ENCODE peak calls at places on chromosomes 11 and 22, in four cellular contexts. M is K562, B is IMR-90, U is keratinocyte. L is an unnamed sample. For H3K9me1, the result is how much of the 10 kb centered on the place peaks cover.

GRCh38 chr22:29683536-29683935 is 36.3 kb upstream of the CABP7 start:
- DNase-seq in U (no peak), B (no peak), M (no peak), L (no peak)

GRCh38 chr22:37601540-37602442 is 6.8 kb upstream of the GGA1 start:
- DNase-seq in U (no peak), M (peak), B (peak), L (peak)

GRCh38 chr22:23457586-23457985 is 122.5 kb downstream of the IGLL1 start:
- DNase-seq in M (peak), B (no peak), U (no peak), L (no peak)

GRCh38 chr11:47399860-47400812 is 8.3 kb upstream of the SLC39A13 start:
- DNase-seq in M (peak), B (no peak), U (no peak), L (no peak)

GRCh38 chr22:37802310-37803194 is 5.2 kb upstream of the GCAT start:
- DNase-seq in B (peak), M (peak), U (no peak), L (peak)

GRCh38 chr11:96524475-96524874 is 134.7 kb downstream of the JRKL start:
- DNase-seq in M (no peak), U (no peak), B (peak), L (no peak)

GRCh38 chr22:36762687-36763260 is 13.1 kb downstream of the IFT27 start:
- DNase-seq in M (no peak), U (no peak), B (peak), L (no peak)

GRCh38 chr11:77596626-77597025 is 6.9 kb downstream of the AQP11 start:
- DNase-seq in M (no peak), U (no peak), B (peak), L (no peak)

GRCh38 chr22:23684561-23685031 is 6.2 kb upstream of the RGL4 start:
- DNase-seq in U (no peak), M (peak), B (peak), L (no peak)

GRCh38 chr11:125433454-125434121 is 62.5 kb downstream of the FEZ1 start:
- DNase-seq in U (no peak), B (peak), M (peak), L (peak)

GRCh38 chr11:47915407-47916137 is 64.8 kb upstream of the PTPRJ start:
- DNase-seq in U (no peak), M (no peak), B (no peak), L (peak)

GRCh38 chr22:35921777-35922176 is 106.8 kb downstream of the RBFOX2 start:
- DNase-seq in B (peak), U (peak), M (peak), L (peak)

GRCh38 chr11:31340903-31341572 is 28.5 kb downstream of the DCDC1 start:
- DNase-seq in M (peak), B (peak), U (no peak), L (peak)

GRCh38 chr11:126969865-126970479 is 30.6 kb downstream of the KIRREL3 start:
- DNase-seq in B (peak), M (peak), U (no peak), L (no peak)

GRCh38 chr22:39206491-39206890 is 38.3 kb downstream of the PDGFB start:
- DNase-seq in M (no peak), U (no peak), B (no peak), L (no peak)

GRCh38 chr22:18029686-18030267 is 5.4 kb upstream of the MICAL3 start:
- DNase-seq in B (no peak), M (no peak), U (no peak), L (no peak)

GRCh38 chr11:71443736-71444410 is 4.3 kb downstream of the DHCR7 start:
- DNase-seq in U (no peak), M (no peak), B (no peak), L (no peak)

GRCh38 chr11:134145715-134146114 is 76.8 kb downstream of the JAM3 start:
- DNase-seq in M (no peak), B (no peak), U (no peak), L (no peak)

GRCh38 chr22:45884201-45885067 is 92.5 kb downstream of the WNT7B start:
- DNase-seq in U (no peak), M (no peak), B (no peak), L (no peak)

DNA sequence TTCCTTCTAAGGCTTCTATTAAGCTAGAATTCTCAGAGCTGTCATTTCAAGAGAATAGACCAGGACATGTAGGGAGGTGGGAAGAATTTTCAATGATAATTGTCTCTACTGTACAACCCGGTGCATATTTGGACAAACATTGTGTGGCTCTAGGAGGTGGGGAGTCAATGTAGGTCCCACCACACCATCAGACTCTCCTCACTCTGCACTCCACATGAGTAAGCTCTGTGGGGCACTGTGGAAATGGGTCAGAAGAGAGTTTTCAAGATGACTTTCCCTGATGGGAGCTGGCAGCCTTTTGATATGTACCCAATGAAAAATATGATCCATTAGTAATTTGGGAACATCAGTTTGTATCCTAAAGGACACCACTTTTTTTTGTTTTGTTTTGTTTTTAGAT is 33.2 kb downstream of the OR2AG2 start:
- DNase-seq in U (no peak), M (no peak), B (no peak), L (no peak)
- H3K9me1 ChIP-seq in U (under half), M (under half), B (under half), L (under half)

GRCh38 chr11:37613031-37613430 is 1015.0 kb upstream of the RAG2 start:
- DNase-seq in M (no peak), B (no peak), U (no peak), L (no peak)

GRCh38 chr11:37616291-37616690 is 1018.3 kb upstream of the RAG2 start:
- DNase-seq in M (no peak), U (no peak), B (no peak), L (no peak)
- H3K9me1 ChIP-seq in M (under half), U (under half), B (under half), L (under half)

DNA sequence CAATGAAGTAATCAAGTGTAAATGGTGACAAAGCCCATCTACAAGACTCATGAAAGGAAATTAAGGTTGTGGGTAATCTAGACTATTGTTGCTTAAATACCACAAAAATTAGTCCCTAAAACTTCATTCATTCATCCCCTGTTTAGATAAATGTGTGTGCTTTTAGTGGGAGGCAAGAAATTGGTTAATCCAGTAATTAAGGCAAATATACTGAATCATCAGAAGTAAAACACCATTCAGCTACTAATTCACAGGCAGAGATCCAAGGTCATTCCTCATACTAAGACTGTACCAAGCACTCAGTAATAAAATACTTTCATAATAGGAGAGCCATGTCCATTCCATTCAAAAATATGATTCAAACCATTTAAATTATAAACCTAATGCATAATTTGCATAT is 21.1 kb downstream of the LGR4 start:
- DNase-seq in B (no peak), M (no peak), U (no peak), L (no peak)
- H3K9me1 ChIP-seq in B (under half), M (under half), U (under half), L (under half)

GRCh38 chr11:44351898-44352498 is 42.1 kb upstream of the ALX4 start:
- DNase-seq in M (peak), B (no peak), U (no peak), L (no peak)
- H3K9me1 ChIP-seq in M (under half), B (under half), U (under half), L (under half)

DNA sequence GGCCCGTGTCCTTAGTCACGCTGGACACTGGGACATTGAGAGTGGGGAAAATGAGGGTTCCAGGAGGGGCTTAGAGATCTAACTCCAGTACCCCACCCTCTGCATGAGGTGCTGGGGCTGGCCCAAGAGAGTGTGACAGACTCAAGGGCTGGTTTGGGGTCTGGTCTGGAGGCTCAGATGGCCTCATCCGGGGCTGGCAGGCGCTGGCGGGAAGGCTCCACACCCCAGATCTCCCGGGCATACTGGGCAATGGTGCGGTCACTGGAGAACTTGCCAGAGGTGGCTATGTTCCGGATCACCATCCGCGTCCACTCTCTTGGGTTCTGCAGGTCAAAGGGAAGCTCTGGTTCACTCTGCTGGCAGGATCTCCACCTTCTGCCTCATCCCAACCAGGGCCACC is 2.5 kb upstream of the RASGRP2 start:
- DNase-seq in B (no peak), U (no peak), M (no peak), L (no peak)
- H3K9me1 ChIP-seq in B (under half), U (under half), M (under half), L (under half)

DNA sequence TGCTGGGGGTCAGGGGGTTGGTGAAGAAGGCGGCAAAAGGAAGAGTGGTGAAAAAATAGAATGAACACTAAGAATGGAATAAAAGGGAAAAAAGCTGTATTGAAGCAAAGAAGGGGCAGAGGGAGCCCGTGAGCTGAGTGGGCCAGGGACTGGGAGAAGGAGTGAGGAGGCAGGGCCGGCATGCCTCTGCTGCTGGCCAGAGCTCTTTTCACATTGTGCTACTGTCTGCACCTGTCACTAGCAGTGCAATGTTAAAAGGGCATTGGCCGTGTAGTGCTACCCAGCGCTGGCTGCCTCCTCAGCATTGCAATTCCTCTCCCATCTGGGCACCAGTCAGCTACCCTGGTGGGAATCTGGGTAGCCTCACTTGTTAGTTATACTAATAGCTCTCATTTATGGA is 8.7 kb downstream of the YPEL4 start:
- DNase-seq in B (no peak), M (peak), U (no peak), L (no peak)
- H3K9me1 ChIP-seq in B (under half), M (under half), U (under half), L (under half)

GRCh38 chr11:131868769-131869482 is 498.5 kb downstream of the NTM start:
- DNase-seq in B (peak), U (no peak), M (no peak), L (peak)

GRCh38 chr11:131867457-131868257 is 497.2 kb downstream of the NTM start:
- DNase-seq in M (no peak), B (peak), U (peak), L (peak)

GRCh38 chr11:131864205-131864604 is 493.8 kb downstream of the NTM start:
- DNase-seq in M (no peak), U (no peak), B (no peak), L (peak)

GRCh38 chr11:131866535-131867400 is 496.4 kb downstream of the NTM start:
- DNase-seq in M (no peak), U (no peak), B (no peak), L (no peak)

GRCh38 chr11:131865860-131866259 is 495.4 kb downstream of the NTM start:
- DNase-seq in U (no peak), M (no peak), B (no peak), L (no peak)
- H3K9me1 ChIP-seq in U (under half), M (under half), B (under half), L (under half)

GRCh38 chr11:120057595-120058581 is 80.0 kb downstream of the TRIM29 start:
- DNase-seq in B (no peak), U (peak), M (no peak), L (no peak)

GRCh38 chr11:120061036-120061760 is 76.7 kb downstream of the TRIM29 start:
- DNase-seq in M (no peak), U (no peak), B (no peak), L (no peak)

GRCh38 chr11:120060512-120060911 is 77.4 kb downstream of the TRIM29 start:
- DNase-seq in M (no peak), B (no peak), U (no peak), L (no peak)

GRCh38 chr11:120057028-120057330 is 80.9 kb downstream of the TRIM29 start:
- DNase-seq in B (no peak), U (no peak), M (no peak), L (no peak)

DNA sequence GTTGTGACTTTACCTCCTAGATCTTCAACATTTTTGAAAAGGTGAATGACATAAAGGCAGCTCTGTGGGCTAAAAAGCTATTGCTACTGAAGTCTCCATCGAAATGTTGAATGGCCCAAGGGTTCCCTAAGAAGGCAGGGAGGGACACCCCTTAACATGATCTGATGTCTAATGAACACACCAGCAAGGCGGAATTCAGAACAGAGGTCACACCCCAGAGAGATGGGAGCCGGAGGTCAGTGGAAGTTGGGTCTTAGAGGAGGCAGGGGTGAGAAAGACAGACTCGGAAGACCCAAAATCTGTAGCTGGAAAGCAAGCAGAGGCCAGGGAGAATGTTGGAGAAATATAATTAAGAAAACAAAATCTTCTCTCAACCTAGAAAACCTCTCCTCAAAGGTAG is 79.0 kb downstream of the TRIM29 start:
- DNase-seq in U (no peak), B (no peak), M (no peak), L (no peak)
- H3K9me1 ChIP-seq in U (under half), B (under half), M (under half), L (under half)

L was measured in endothelial cell of umbilical vein.